ENCODE peak calls at places on chromosomes 11 and 22, in seven cellular contexts. One of them, this sample, is unnamed.

GRCh38 chr11:86577663-86578636 is 94.5 kb downstream of the ME3 start:
- DNase-seq in upper lobe of right lung: no peak
- DNase-seq in NCI-H187 treated with DMSO at 0.1 percent for 48 hours: no peak
- DNase-seq in fibroblast of the aortic adventitia: peak; percentile 98
- DNase-seq in NB4: no peak
- DNase-seq in bronchial epithelial cell: peak; percentile 90
- DNase-seq in HEK293T: no peak
- DNase-seq in this sample: no peak

GRCh38 chr11:70577948-70578347 is 179.6 kb downstream of the CTTN start:
- DNase-seq in NCI-H187 treated with DMSO at 0.1 percent for 48 hours: no peak
- DNase-seq in fibroblast of the aortic adventitia: no peak
- DNase-seq in bronchial epithelial cell: no peak
- DNase-seq in upper lobe of right lung: peak; percentile 48
- DNase-seq in HEK293T: no peak
- DNase-seq in NB4: no peak
- DNase-seq in this sample: no peak

GRCh38 chr22:25403284-25403606 is 161.2 kb upstream of the GRK3 start:
- DNase-seq in upper lobe of right lung: no peak
- DNase-seq in bronchial epithelial cell: no peak
- DNase-seq in NB4: peak; percentile 24
- DNase-seq in fibroblast of the aortic adventitia: no peak
- DNase-seq in NCI-H187 treated with DMSO at 0.1 percent for 48 hours: no peak
- DNase-seq in HEK293T: no peak
- DNase-seq in this sample: no peak

GRCh38 chr22:25628494-25628893 is 64.0 kb downstream of the GRK3 start:
- DNase-seq in HEK293T: no peak
- DNase-seq in fibroblast of the aortic adventitia: no peak
- DNase-seq in NB4: no peak
- DNase-seq in NCI-H187 treated with DMSO at 0.1 percent for 48 hours: no peak
- DNase-seq in bronchial epithelial cell: no peak
- DNase-seq in upper lobe of right lung: no peak
- DNase-seq in this sample: no peak

GRCh38 chr11:316891-317291 is 3.1 kb downstream of the IFITM1 start:
- DNase-seq in upper lobe of right lung: no peak
- DNase-seq in bronchial epithelial cell: no peak
- DNase-seq in NB4: no peak
- DNase-seq in fibroblast of the aortic adventitia: no peak
- DNase-seq in HEK293T: no peak
- DNase-seq in NCI-H187 treated with DMSO at 0.1 percent for 48 hours: no peak
- DNase-seq in this sample: no peak

GRCh38 chr11:133811850-133812685 is 33.2 kb downstream of the SPATA19 start:
- DNase-seq in upper lobe of right lung: no peak
- DNase-seq in HEK293T: no peak
- DNase-seq in NCI-H187 treated with DMSO at 0.1 percent for 48 hours: no peak
- DNase-seq in fibroblast of the aortic adventitia: no peak
- DNase-seq in bronchial epithelial cell: no peak
- DNase-seq in NB4: no peak
- DNase-seq in this sample: no peak

GRCh38 chr11:32893947-32894827 is 1.6 kb downstream of the QSER1 start:
- DNase-seq in HEK293T: peak; percentile 73
- DNase-seq in fibroblast of the aortic adventitia: peak; percentile 81
- DNase-seq in bronchial epithelial cell: peak; percentile 94
- DNase-seq in NB4: peak; percentile 81
- DNase-seq in upper lobe of right lung: no peak
- DNase-seq in NCI-H187 treated with DMSO at 0.1 percent for 48 hours: no peak
- DNase-seq in this sample: peak; percentile 91

GRCh38 chr22:24128631-24129601 is 52.4 kb upstream of the SUSD2 start:
- DNase-seq in NB4: no peak
- DNase-seq in bronchial epithelial cell: no peak
- DNase-seq in upper lobe of right lung: no peak
- DNase-seq in fibroblast of the aortic adventitia: no peak
- DNase-seq in NCI-H187 treated with DMSO at 0.1 percent for 48 hours: no peak
- DNase-seq in HEK293T: no peak
- DNase-seq in this sample: no peak